ENCODE peak calls at places on chromosome 21, in ten cellular contexts. U is breast epithelium; N is coronary artery; G is fibroblast of pulmonary artery; L is effector memory CD8-positive, alpha-beta T cell; S is IMR-90; T is OCI-LY7; J is T-helper 2 cell; B is DMS153; V is HFF-Myc. A is an unnamed sample.
A peak's percentile ranks its signal among the peaks of the same experiment; 100 is the strongest.

GRCh38 chr21:32538147-32538792 is 47.1 kb downstream of the TCP10L start:
- DNase-seq in V (no peak), S (no peak), L (peak; percentile 33), U (no peak), G (no peak), N (no peak), T (no peak), J (no peak), B (no peak), A (no peak)

GRCh38 chr21:31593161-31593560 is 66.3 kb upstream of the SOD1 start:
- DNase-seq in T (no peak), N (no peak), G (no peak), L (no peak), J (no peak), U (no peak), S (no peak), B (no peak), V (no peak), A (no peak)

GRCh38 chr21:42097860-42098259 is 26.7 kb downstream of the UMODL1 start:
- DNase-seq in B (peak; percentile 94), J (no peak), T (no peak), L (no peak), N (no peak), U (no peak), S (peak; percentile 99), V (peak; percentile 86), G (peak; percentile 95), A (peak; percentile 91)

GRCh38 chr21:25912402-25912746 is 177.6 kb downstream of the GABPA start:
- DNase-seq in V (no peak), U (no peak), N (no peak), B (no peak), T (no peak), G (no peak), J (no peak), L (no peak), S (no peak), A (no peak)

GRCh38 chr21:16536661-16537359 is 807.0 kb downstream of the USP25 start:
- DNase-seq in S (peak; percentile 6), J (no peak), G (peak; percentile 68), B (no peak), V (no peak), U (no peak), T (no peak), N (no peak), L (no peak), A (peak; percentile 3)

GRCh38 chr21:45291613-45292398 is 4.1 kb upstream of the POFUT2 start:
- DNase-seq in B (no peak), J (no peak), U (peak; percentile 47), G (no peak), T (no peak), N (peak; percentile 79), L (no peak), S (no peak), V (no peak), A (no peak)

GRCh38 chr21:46326110-46326703 is 2.3 kb downstream of the PCNT start:
- DNase-seq in N (no peak), G (no peak), L (no peak), V (no peak), U (no peak), J (no peak), B (peak; percentile 18), T (no peak), S (no peak), A (peak; percentile 11)

GRCh38 chr21:45178072-45178608 is 103.8 kb downstream of the ADARB1 start:
- DNase-seq in N (peak; percentile 52), L (no peak), U (no peak), J (no peak), T (no peak), S (no peak), G (no peak), V (no peak), B (no peak), A (no peak)

GRCh38 chr21:20040768-20041167 is 957.4 kb upstream of the NCAM2 start:
- DNase-seq in J (no peak), V (no peak), N (no peak), T (no peak), U (no peak), S (no peak), B (no peak), G (no peak), L (no peak), A (no peak)

GRCh38 chr21:42711667-42712066 is 58.2 kb downstream of the PDE9A start:
- DNase-seq in J (no peak), G (no peak), V (no peak), U (no peak), L (no peak), S (no peak), T (no peak), B (no peak), N (no peak), A (no peak)

GRCh38 chr21:17921579-17922530 is 102.7 kb upstream of the C21orf91 start:
- DNase-seq in S (peak; percentile 65), N (no peak), B (no peak), U (no peak), J (no peak), L (no peak), T (no peak), V (peak; percentile 98), G (peak; percentile 87), A (peak; percentile 34)

GRCh38 chr21:28154121-28154520 is 838.6 kb downstream of the LTN1 start:
- DNase-seq in N (no peak), J (no peak), S (peak; percentile 19), V (no peak), T (no peak), L (no peak), U (no peak), B (no peak), G (no peak), A (no peak)

GRCh38 chr21:38286739-38287426 is 30.1 kb downstream of the KCNJ15 start:
- DNase-seq in L (no peak), T (no peak), S (no peak), J (no peak), B (no peak), G (no peak), U (no peak), V (no peak), N (no peak), A (no peak)

GRCh38 chr21:36178349-36178748 is 21.7 kb downstream of the DOP1B start:
- DNase-seq in U (no peak), S (no peak), L (no peak), T (no peak), B (no peak), J (no peak), G (no peak), N (no peak), V (no peak), A (no peak)

GRCh38 chr21:31837613-31838390 is 35.0 kb upstream of the HUNK start:
- DNase-seq in S (no peak), U (no peak), N (no peak), G (no peak), L (no peak), B (no peak), V (no peak), J (no peak), T (peak; percentile 37), A (no peak)

GRCh38 chr21:45317401-45318145 is 29.9 kb upstream of the POFUT2 start:
- DNase-seq in V (no peak), G (peak; percentile 73), S (peak; percentile 94), J (no peak), L (no peak), T (no peak), N (no peak), B (no peak), U (peak; percentile 38), A (no peak)

GRCh38 chr21:39184050-39184980 is 1.1 kb upstream of the PSMG1 start:
- DNase-seq in N (no peak), J (no peak), L (no peak), S (no peak), U (no peak), T (peak; percentile 37), B (no peak), V (no peak), G (no peak), A (no peak)

GRCh38 chr21:26641062-26641461 is 68.0 kb upstream of the CYYR1 start:
- DNase-seq in B (no peak), V (no peak), T (no peak), N (no peak), J (no peak), G (no peak), U (no peak), L (no peak), S (no peak), A (no peak)

GRCh38 chr21:21668198-21668597 is 670.0 kb downstream of the NCAM2 start:
- DNase-seq in J (no peak), L (no peak), T (no peak), V (no peak), S (no peak), N (no peak), G (no peak), U (no peak), B (no peak), A (no peak)

GRCh38 chr21:35401476-35401875 is 352.4 kb upstream of the RUNX1 start:
- DNase-seq in S (peak; percentile 19), N (no peak), B (no peak), V (no peak), T (no peak), L (no peak), G (no peak), U (no peak), J (no peak), A (no peak)

GRCh38 chr21:45305831-45306230 is 18.1 kb upstream of the POFUT2 start:
- DNase-seq in S (no peak), B (no peak), N (no peak), J (no peak), T (no peak), G (no peak), V (no peak), L (no peak), U (no peak), A (no peak)

GRCh38 chr21:43894206-43894577 is 29.2 kb downstream of the AGPAT3 start:
- DNase-seq in L (no peak), S (no peak), U (no peak), G (no peak), T (no peak), N (no peak), B (no peak), V (no peak), J (no peak), A (no peak)

GRCh38 chr21:41767606-41768370 is 936 bp upstream of the RIPK4 start:
- DNase-seq in N (peak; percentile 74), B (no peak), T (no peak), L (no peak), G (no peak), V (no peak), U (no peak), J (no peak), S (peak; percentile 17), A (peak; percentile 52)

GRCh38 chr21:45130324-45130774 is 56.0 kb downstream of the ADARB1 start:
- DNase-seq in J (no peak), T (no peak), S (peak; percentile 84), V (peak; percentile 29), U (no peak), B (no peak), L (no peak), N (no peak), G (peak; percentile 80), A (no peak)

GRCh38 chr21:45539046-45539795 is 3.0 kb downstream of the SLC19A1 start:
- DNase-seq in U (peak; percentile 49), G (no peak), L (no peak), J (no peak), S (no peak), B (no peak), V (no peak), T (no peak), N (peak; percentile 72), A (no peak)